ENCODE peak calls at places on chromosomes 5 and 9, in five cellular contexts. A, Y, D, R and B are unnamed samples.

GRCh38 chr9:128550226-128550625 is 2.2 kb upstream of the SPTAN1 start:
- DNase-seq in A (no peak), Y (no peak), D (peak), R (no peak), B (no peak)

GRCh38 chr5:72402381-72402890 is 82.3 kb downstream of the PTCD2 start:
- DNase-seq in A (no peak), Y (no peak), D (no peak), R (no peak), B (peak)

GRCh38 chr5:111735829-111736228 is 21.2 kb downstream of the NREP start:
- DNase-seq in A (no peak), Y (peak), D (peak), R (no peak), B (peak)

GRCh38 chr5:73031839-73032238 is 76.0 kb downstream of the FCHO2 start:
- DNase-seq in A (no peak), Y (no peak), D (peak), R (no peak), B (no peak)

GRCh38 chr9:76136986-76137385 is 246.5 kb downstream of the PCSK5 start:
- DNase-seq in A (no peak), Y (no peak), D (peak), R (no peak), B (peak)

GRCh38 chr9:114757395-114757794 is 48.4 kb downstream of the TNFSF15 start:
- DNase-seq in A (no peak), Y (no peak), D (no peak), R (no peak), B (no peak)

GRCh38 chr9:2764371-2764770 is 47.1 kb downstream of the KCNV2 start:
- DNase-seq in A (no peak), Y (no peak), D (peak), R (no peak), B (peak)

GRCh38 chr5:126358525-126358924 is 64.7 kb upstream of the GRAMD2B start:
- DNase-seq in A (no peak), Y (no peak), D (peak), R (no peak), B (no peak)

GRCh38 chr5:179142434-179143198 is 82.4 kb downstream of the ZNF354C start:
- DNase-seq in A (no peak), Y (no peak), D (peak), R (no peak), B (peak)

GRCh38 chr9:129570450-129571297 is 50.2 kb downstream of the C9orf50 start:
- DNase-seq in A (no peak), Y (peak), D (peak), R (peak), B (no peak)

GRCh38 chr5:172903790-172904189 is 55.4 kb upstream of the RPL26L1 start:
- DNase-seq in A (no peak), Y (no peak), D (peak), R (no peak), B (peak)

DNA sequence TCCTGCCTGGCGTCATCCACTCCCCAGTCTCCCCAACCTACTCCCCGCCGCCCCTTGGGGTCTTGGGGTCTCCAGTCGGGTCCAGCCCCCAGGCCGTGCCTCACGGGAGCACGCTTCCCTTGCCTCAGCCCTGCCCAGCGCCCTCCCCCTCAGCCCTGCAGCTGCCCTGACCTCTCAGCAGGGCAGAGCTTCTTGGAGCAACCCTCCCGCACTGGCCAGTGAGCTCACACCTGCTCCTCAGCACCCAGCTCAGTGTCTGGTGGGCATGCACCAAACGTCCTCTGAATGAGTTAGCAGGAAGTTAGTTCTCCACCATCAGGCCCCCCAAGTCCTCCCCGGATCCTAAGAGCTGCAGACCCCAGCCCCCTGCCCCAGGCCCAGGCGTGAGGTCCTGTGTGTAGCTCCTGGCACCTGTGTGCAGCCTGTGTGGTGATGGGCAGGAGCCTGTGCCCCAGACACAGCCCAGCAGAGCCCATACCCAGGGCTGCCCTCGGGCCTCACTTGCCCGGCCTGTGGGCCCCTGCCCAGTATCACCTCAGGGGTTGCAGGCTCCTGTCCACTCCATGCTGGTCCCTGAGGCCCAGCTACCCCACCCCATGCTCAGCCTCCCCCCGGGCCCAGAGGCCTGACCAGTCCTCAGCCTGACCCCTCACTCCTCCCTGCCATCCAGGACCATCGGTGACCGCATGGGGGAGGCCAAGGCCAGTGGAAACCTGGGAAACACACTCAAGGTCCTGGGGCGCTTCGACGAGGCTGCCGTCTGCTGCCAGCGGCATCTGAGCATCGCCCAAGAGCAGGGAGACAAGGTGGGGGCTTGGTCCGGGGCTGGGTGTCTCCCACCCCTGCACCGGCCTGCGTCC is 8.2 kb downstream of the GPSM1 start:
- DNase-seq in A (no peak), Y (no peak), D (no peak), R (no peak), B (no peak)
- H2BK12ac ChIP-seq in A (no peak), Y (no peak), D (no peak), R (no peak), B (no peak)

DNA sequence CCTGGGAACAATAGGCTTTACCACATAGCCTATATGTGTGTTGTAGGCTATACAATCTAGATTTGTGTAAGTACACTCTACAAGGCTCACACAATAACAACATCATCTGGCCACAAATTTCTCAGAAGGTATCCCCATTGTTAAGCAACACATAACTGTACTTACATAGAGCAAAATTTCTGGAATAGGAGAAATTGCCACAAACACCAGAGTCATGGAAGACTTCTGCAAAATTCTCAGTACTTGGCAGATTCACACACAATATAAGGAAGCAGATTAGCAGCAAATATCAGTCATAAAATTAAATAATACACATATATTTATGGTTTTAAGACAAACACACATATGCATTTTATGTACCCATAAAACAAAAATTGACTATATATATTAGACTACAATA is 16.4 kb downstream of the GNAQ start:
- DNase-seq in A (no peak), Y (no peak), D (no peak), R (no peak), B (no peak)
- H2BK12ac ChIP-seq in A (no peak), Y (no peak), D (no peak), R (no peak), B (no peak)

DNA sequence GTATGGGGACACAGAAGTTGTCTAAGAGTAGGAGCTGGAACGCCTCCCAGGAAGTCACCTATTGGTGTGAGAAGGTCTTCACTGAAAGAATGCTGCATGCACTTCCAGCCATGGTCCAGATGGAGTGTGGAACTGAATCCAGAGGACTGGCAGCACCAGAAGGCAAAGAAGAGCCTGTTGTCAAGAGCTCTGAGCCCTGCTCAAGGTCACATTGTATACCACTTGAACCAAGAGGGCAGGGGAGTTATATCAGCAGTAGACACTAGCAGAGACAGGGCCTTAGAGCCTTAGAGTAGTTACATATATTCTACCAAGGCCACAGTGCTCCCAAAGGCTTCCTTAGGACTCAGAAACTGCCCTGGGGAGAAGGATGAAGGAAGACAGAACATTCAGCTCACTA is 130.8 kb upstream of the POC5 start:
- DNase-seq in A (no peak), Y (no peak), D (no peak), R (no peak), B (no peak)
- H2BK12ac ChIP-seq in A (no peak), Y (no peak), D (no peak), R (no peak), B (no peak)

GRCh38 chr9:86613943-86614342 is 259.7 kb upstream of the TUT7 start:
- DNase-seq in A (no peak), Y (no peak), D (no peak), R (no peak), B (no peak)
- H2BK12ac ChIP-seq in A (no peak), Y (no peak), D (no peak), R (no peak), B (peak)

GRCh38 chr9:89079421-89079820 is 88.2 kb downstream of the S1PR3 start:
- DNase-seq in A (no peak), Y (no peak), D (no peak), R (no peak), B (peak)

GRCh38 chr9:89078421-89078820 is 87.2 kb downstream of the S1PR3 start:
- DNase-seq in A (no peak), Y (no peak), D (no peak), R (no peak), B (no peak)

GRCh38 chr9:89080193-89080592 is 88.9 kb downstream of the S1PR3 start:
- DNase-seq in A (no peak), Y (no peak), D (no peak), R (no peak), B (no peak)

GRCh38 chr9:89078860-89079259 is 87.6 kb downstream of the S1PR3 start:
- DNase-seq in A (no peak), Y (no peak), D (peak), R (no peak), B (no peak)

DNA sequence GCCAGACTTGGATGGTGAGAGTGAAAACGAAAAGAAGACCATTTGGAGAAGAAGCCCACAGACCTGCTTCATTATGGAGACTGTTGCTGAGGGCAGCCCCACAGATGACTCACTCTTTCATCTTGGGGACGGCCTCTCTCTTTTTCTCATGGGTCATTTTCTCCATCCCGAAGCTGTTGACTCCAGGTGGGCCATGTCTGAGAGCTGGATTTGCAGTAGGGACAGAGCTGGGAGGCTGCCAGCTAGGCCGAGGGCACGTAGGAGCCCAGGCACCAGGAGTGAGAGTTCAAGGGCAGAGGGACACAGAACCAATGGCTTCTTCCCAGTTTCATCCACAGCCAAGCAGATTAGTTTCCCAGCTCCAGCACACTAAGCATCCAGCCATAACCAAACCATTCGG is 92.4 kb downstream of the S1PR3 start:
- DNase-seq in A (no peak), Y (no peak), D (no peak), R (no peak), B (no peak)
- H2BK12ac ChIP-seq in A (no peak), Y (no peak), D (no peak), R (no peak), B (no peak)

DNA sequence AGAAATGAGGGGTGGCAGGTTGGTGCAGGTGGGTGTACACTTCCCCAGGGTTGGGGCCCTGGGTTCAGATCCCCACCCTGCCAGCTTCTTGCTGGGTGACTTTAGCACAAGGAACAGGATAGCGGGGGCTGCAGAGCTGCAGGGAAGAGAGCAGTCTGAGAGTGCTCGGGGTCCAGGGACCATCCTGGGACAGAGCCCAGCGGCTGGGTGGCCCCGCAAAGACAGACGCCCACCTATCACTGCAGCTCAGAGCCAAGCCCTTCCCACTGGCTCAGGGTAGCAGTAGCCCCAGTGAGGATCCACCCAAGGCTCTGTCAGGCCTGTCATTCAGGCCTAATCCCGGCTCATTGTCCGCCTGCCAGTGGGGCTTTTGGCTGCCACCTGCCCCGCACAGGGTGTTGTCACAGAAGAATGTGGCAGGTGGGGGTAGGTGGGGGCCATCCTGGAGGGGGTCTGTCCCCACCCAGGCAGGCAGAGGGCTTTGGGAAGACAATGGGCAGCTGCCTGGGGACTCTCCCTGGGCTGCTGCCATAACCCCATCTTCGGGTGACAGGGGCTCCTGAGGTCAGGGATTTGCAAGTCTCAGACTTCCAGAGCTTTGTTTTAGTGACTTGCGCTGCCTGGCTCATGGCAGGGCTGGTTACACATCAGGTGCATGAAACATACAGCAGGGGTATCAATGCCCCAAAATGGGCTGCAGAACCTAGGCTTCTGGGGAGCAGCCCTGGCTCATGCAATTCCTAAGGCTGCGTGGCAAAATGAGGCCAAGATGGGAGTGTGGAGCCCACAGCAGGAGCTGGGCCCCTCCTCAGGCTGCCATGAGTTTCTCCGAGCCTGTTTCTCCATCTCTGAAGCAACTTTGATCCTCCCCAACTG is 52.1 kb downstream of the BARX1 start:
- DNase-seq in A (no peak), Y (peak), D (no peak), R (no peak), B (no peak)
- H2BK12ac ChIP-seq in A (no peak), Y (no peak), D (no peak), R (no peak), B (no peak)